ENCODE peak calls at places on chromosomes 2 and 18, in five cellular contexts. M, G, I, O and Q are unnamed samples.

GRCh38 chr18:32469190-32469611 is 1.5 kb downstream of the GAREM1 start:
- DNase-seq in I (peak; percentile 49), G (peak; percentile 24), O (no peak), M (peak; percentile 57), Q (peak; percentile 66)

GRCh38 chr18:75438891-75439290 is 11.4 kb upstream of the SMIM21 start:
- DNase-seq in O (no peak), G (no peak), I (no peak), M (no peak), Q (no peak)

GRCh38 chr18:51108330-51108729 is 78.3 kb downstream of the SMAD4 start:
- DNase-seq in I (no peak), G (no peak), O (no peak), M (no peak), Q (no peak)

GRCh38 chr2:64212801-64213321 is 68.6 kb upstream of the PELI1 start:
- DNase-seq in M (no peak), I (no peak), G (no peak), O (no peak), Q (no peak)

GRCh38 chr2:100959225-100959880 is 42.7 kb upstream of the RPL31 start:
- DNase-seq in M (no peak), O (no peak), I (peak; percentile 34), G (no peak), Q (peak; percentile 30)

GRCh38 chr18:46333371-46334199 is 229.4 kb downstream of the HAUS1 start:
- DNase-seq in I (no peak), M (peak; percentile 78), O (no peak), G (peak; percentile 45), Q (peak; percentile 56)

GRCh38 chr2:239949537-239949936 is 75.6 kb downstream of the NDUFA10 start:
- DNase-seq in O (no peak), I (no peak), G (no peak), M (no peak), Q (peak; percentile 25)

GRCh38 chr18:74550886-74551285 is 16.6 kb downstream of the CNDP1 start:
- DNase-seq in I (no peak), O (no peak), M (no peak), G (no peak), Q (no peak)

GRCh38 chr2:45009928-45010705 is 865 bp upstream of the SIX2 start:
- DNase-seq in G (peak; percentile 84), M (peak; percentile 94), O (no peak), I (peak; percentile 59), Q (peak; percentile 77)

GRCh38 chr2:165274698-165275097 is 35.5 kb downstream of the SCN2A start:
- DNase-seq in M (peak; percentile 83), G (peak; percentile 78), O (no peak), I (peak; percentile 27), Q (peak; percentile 66)

GRCh38 chr18:63216911-63217311 is 102.7 kb downstream of the BCL2 start:
- DNase-seq in I (no peak), O (no peak), M (no peak), G (no peak), Q (no peak)
- H3K4me1 ChIP-seq in I (peaks cover 15% of the 10 kb centered on the region), O (no peaks in the 10 kb centered on the region), M (peaks cover 3% of the 10 kb centered on the region), G (no peaks in the 10 kb centered on the region), Q (no peaks in the 10 kb centered on the region)

GRCh38 chr2:28602136-28602660 is 106.3 kb downstream of the PLB1 start:
- DNase-seq in M (no peak), G (no peak), O (no peak), I (no peak), Q (no peak)
- H3K27ac ChIP-seq in M (no peak overlapping the region), G (peak overlapping the region; percentile 38), O (no peak overlapping the region), I (peak overlapping the region; percentile 49), Q (peak overlapping the region; percentile 4)

GRCh38 chr2:99860720-99861375 is 281.5 kb downstream of the AFF3 start:
- DNase-seq in M (no peak), I (no peak), G (no peak), O (no peak), Q (no peak)
- H3K4me1 ChIP-seq in M (peaks cover 11% of the 10 kb centered on the region), I (peaks cover 30% of the 10 kb centered on the region), G (peaks cover 27% of the 10 kb centered on the region), O (peaks cover 9% of the 10 kb centered on the region), Q (no peaks in the 10 kb centered on the region)

DNA sequence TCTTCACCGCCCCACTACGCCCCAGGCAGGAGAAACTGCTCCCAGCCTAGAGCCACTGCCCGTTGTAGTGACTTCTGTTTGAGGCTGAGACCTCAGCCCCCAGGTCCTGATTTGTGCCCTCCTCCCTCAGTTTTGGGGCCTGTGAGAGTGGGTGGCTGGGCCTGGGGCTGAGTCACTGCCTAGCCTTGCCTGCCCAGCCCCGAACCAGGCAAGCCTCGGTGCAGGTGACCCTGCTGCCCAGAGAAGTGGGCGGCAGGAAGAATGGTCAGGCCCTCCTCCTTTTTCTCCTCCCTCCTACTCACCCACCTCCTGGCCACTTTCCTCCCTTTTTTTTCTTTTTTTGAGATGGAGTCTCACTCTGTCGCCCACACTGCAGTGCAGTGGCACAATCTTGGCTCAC is 66.6 kb downstream of the ZFP36L2 start:
- DNase-seq in G (no peak), M (no peak), I (no peak), O (no peak), Q (no peak)
- H3K27ac ChIP-seq in G (peak overlapping the region; percentile 83), M (peak overlapping the region; percentile 47), I (peak overlapping the region; percentile 94), O (peak overlapping the region; percentile 85), Q (peak overlapping the region; percentile 88)

GRCh38 chr18:44824884-44825283 is 144.2 kb downstream of the SETBP1 start:
- DNase-seq in O (no peak), G (no peak), I (no peak), M (no peak), Q (no peak)
- H3K4me1 ChIP-seq in O (peaks cover 5% of the 10 kb centered on the region), G (peaks cover 51% of the 10 kb centered on the region), I (peaks cover 66% of the 10 kb centered on the region), M (peaks cover 14% of the 10 kb centered on the region), Q (peaks cover 52% of the 10 kb centered on the region)

GRCh38 chr2:40105593-40105992 is 326.5 kb upstream of the THUMPD2 start:
- DNase-seq in G (no peak), O (no peak), I (no peak), M (no peak), Q (no peak)
- H3K27ac ChIP-seq in G (peak overlapping the region; percentile 19), O (no peak overlapping the region), I (no peak overlapping the region), M (no peak overlapping the region), Q (no peak overlapping the region)

DNA sequence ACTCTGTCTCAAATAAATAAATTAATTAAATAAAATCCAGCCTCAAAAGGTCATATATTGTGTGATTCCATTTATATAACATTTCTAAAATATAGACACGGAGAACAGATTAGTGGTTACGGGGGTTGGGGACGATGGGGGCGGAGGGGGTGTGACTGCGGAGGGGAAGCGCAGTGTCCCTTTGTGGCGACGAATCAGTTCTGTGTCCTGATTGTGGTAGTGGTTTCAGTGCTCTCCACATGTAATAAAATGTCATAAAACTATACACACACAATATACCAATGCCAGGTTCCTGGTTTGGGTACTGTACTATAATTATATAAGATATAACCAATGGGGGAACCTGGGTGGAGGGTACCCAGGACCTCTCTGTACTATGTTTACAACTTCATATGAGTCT is 186.4 kb downstream of the ANAPC1 start:
- DNase-seq in M (no peak), I (no peak), G (no peak), O (no peak), Q (no peak)
- H3K4me1 ChIP-seq in M (peaks cover 2% of the 10 kb centered on the region), I (peaks cover 40% of the 10 kb centered on the region), G (peaks cover 11% of the 10 kb centered on the region), O (peaks cover 9% of the 10 kb centered on the region), Q (no peaks in the 10 kb centered on the region)

GRCh38 chr2:54670485-54671009 is 52.9 kb upstream of the EML6 start:
- DNase-seq in M (no peak), I (no peak), G (no peak), O (no peak), Q (no peak)

GRCh38 chr2:54671010-54671409 is 52.5 kb upstream of the EML6 start:
- DNase-seq in O (no peak), I (no peak), M (no peak), G (no peak), Q (no peak)

GRCh38 chr2:54672587-54673456 is 50.6 kb upstream of the EML6 start:
- DNase-seq in G (no peak), O (peak; percentile 33), M (no peak), I (no peak), Q (no peak)

GRCh38 chr2:54673501-54673998 is 49.9 kb upstream of the EML6 start:
- DNase-seq in I (peak; percentile 84), G (peak; percentile 87), M (peak; percentile 94), O (peak; percentile 35), Q (peak; percentile 93)

DNA sequence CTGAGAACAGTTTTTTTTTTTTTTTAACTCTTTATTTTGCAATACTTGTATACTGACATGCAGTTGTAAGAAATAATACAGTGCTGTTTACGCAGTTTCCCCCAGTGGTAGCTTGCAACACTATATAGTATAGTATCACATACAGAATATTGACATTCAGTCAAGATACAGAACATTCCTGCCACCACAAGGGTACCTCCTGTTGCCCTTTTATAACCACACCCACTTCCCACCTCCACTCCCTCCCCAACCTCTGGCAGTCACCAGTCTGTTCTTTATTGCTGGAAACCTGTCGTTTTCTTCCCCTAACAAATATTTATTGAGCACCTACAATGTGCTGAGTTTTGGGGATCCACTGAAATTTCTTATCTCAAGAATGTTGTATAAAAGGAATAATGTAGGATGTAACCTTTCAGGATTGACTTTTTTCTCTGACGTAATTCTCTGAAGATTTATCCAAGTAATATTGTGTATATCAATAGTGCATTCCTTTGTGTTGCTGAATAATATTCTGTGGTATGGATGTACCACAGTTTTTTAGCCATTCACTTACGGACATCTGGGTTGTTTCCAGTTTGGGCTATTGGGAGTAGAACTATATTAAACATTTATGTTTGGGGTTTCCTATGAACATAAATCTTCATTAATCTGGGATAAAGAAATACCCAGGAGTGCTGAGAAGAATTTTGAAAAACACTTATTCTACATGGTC is 51.4 kb upstream of the EML6 start:
- DNase-seq in O (no peak), I (no peak), G (no peak), M (no peak), Q (no peak)
- H3K27ac ChIP-seq in O (no peak overlapping the region), I (peak overlapping the region; percentile 93), G (peak overlapping the region; percentile 88), M (no peak overlapping the region), Q (peak overlapping the region; percentile 89)

GRCh38 chr2:71862921-71863320 is 284.7 kb downstream of the CYP26B1 start:
- DNase-seq in O (no peak), M (no peak), I (no peak), G (no peak), Q (no peak)
- H3K4me1 ChIP-seq in O (no peaks in the 10 kb centered on the region), M (no peaks in the 10 kb centered on the region), I (no peaks in the 10 kb centered on the region), G (no peaks in the 10 kb centered on the region), Q (peaks cover 11% of the 10 kb centered on the region)